ENCODE peak calls at places on chromosomes 3 and 15, in four cellular contexts. R, A, V and C are unnamed samples.

GRCh38 chr3:120894285-120894684 is 13.7 kb upstream of the STXBP5L start:
- DNase-seq in R (no peak), A (peak; percentile 77), V (no peak), C (peak; percentile 68)

GRCh38 chr15:29815000-29815704 is 7.1 kb downstream of the TJP1 start:
- DNase-seq in R (no peak), A (peak; percentile 63), V (no peak), C (peak; percentile 11)

GRCh38 chr15:101242160-101242998 is 9.5 kb downstream of the CHSY1 start:
- DNase-seq in R (no peak), A (no peak), V (no peak), C (no peak)

GRCh38 chr3:14633819-14634424 is 17.6 kb upstream of the CCDC174 start:
- DNase-seq in R (peak; percentile 66), A (peak; percentile 65), V (peak; percentile 80), C (no peak)

GRCh38 chr3:17489139-17489538 is 253.3 kb downstream of the TBC1D5 start:
- DNase-seq in R (no peak), A (peak; percentile 62), V (no peak), C (no peak)

GRCh38 chr15:81101894-81102815 is 31.9 kb upstream of the CFAP161 start:
- DNase-seq in R (no peak), A (no peak), V (no peak), C (no peak)

GRCh38 chr3:187186801-187187421 is 10.4 kb upstream of the RTP1 start:
- DNase-seq in R (no peak), A (peak; percentile 92), V (no peak), C (peak; percentile 11)

GRCh38 chr15:93033434-93034045 is 55.5 kb downstream of the RGMA start:
- DNase-seq in R (no peak), A (no peak), V (no peak), C (no peak)

GRCh38 chr3:186663351-186664118 is 2.3 kb upstream of the HRG start:
- DNase-seq in R (no peak), A (no peak), V (peak; percentile 27), C (no peak)

GRCh38 chr3:111151438-111151837 is 79.8 kb downstream of the NECTIN3 start:
- DNase-seq in R (no peak), A (peak; percentile 94), V (peak; percentile 79), C (no peak)

GRCh38 chr3:10816863-10817253 is 830 bp downstream of the SLC6A11 start:
- DNase-seq in R (no peak), A (peak; percentile 43), V (no peak), C (no peak)

GRCh38 chr3:179027326-179027900 is 44.2 kb downstream of the ZMAT3 start:
- DNase-seq in R (no peak), A (no peak), V (peak; percentile 39), C (no peak)

GRCh38 chr15:63070681-63071129 is 28.2 kb downstream of the TPM1 start:
- DNase-seq in R (no peak), A (no peak), V (no peak), C (no peak)

GRCh38 chr3:100113728-100114412 is 431 bp downstream of the FILIP1L start:
- DNase-seq in R (no peak), A (peak; percentile 44), V (no peak), C (no peak)

GRCh38 chr3:127015282-127016042 is 32.5 kb downstream of the PLXNA1 start:
- DNase-seq in R (no peak), A (no peak), V (peak; percentile 31), C (no peak)

GRCh38 chr3:160885791-160886286 is 129.8 kb downstream of the PPM1L start:
- DNase-seq in R (no peak), A (peak; percentile 45), V (peak; percentile 61), C (no peak)

GRCh38 chr15:74129411-74130088 is 836 bp upstream of the ISLR2 start:
- DNase-seq in R (no peak), A (no peak), V (peak; percentile 74), C (no peak)

GRCh38 chr3:132209860-132210259 is 107.3 kb upstream of the ACP3 start:
- DNase-seq in R (no peak), A (no peak), V (no peak), C (no peak)
- TF ChIP-seq CTCF in R (no peak), A (no peak), V (no peak), C (no peak)

GRCh38 chr3:152834354-152835310 is at the start of gene P2RY1:
- DNase-seq in R (peak; percentile 51), A (peak; percentile 58), V (peak; percentile 88), C (peak; percentile 80)
- H3K27ac ChIP-seq in R (peak within 1 kb of the TSS; percentile 63), A (no peak within 1 kb of the TSS), V (peak within 1 kb of the TSS; percentile 68), C (peak within 1 kb of the TSS; percentile 84)

DNA sequence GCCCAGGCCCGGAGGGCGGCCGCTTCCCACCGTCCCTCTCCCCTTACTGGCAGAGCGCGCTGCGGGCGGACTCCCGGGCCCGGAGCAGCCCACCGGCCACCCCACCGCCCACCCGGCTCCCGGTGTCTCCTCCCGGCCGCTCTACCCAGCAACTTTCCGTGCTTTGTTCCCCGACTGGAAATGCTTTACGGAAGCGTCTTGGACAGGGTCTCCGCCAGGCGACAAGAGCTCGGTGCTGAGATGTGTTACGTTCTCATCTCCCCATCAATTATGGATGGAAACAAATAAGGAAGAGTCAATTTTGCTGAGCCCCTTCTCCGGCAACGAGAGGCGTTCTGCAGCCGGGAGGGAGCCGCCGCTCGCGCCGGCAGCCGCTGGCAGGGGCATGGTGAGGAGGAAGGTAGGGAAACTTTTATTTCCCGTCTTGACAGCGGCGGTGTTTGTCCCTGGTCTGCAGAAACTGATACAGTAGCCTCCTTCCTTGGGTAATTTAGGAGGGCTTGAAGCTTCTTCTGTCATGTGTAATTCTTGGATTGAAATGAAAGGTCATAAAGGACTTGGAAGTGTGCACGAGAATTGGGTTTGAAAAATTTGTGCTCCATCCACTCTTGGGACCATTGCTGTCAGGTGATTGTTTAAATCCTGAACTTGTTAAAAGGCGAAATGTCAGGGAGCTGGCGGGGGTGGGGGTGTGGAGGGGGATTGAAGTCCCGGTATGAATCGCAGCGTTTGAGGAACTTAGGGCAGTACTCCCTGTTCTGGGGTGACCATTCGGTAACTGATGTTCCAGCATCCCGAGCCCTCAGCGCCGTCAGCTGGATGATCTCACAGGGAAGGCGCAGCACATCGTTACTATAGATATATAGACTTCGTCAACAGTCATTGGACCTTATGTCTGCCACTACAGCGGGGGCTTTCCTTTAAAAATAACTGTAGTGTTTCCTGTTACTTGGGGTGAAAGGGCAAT is 1.5 kb downstream of the SEMA6D start:
- DNase-seq in R (no peak), A (peak; percentile 4), V (peak; percentile 40), C (peak; percentile 23)
- H3K4me3 ChIP-seq in R (peak overlapping the region; percentile 38), A (peak overlapping the region; percentile 82), V (peak overlapping the region; percentile 80), C (peak overlapping the region; percentile 49)

DNA sequence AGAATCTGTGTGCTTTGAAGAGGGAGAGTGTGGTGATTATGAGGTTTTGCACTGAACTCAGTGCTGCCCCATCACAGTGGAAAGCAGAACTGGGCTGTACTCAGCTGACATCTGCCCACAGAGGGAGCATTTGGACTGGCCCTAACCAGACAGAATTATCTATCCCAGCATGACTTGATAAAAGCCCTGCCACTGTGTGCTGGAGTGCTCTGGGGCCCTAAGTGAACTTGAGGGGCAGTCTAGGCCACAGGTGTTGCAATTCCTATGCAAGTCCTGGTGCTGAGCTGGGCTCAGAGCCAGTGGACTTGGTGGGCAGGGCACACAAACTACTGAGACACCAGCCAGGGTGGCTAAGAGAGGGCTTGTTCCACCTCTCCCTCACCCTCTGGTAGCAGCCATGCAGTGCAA is 269.2 kb upstream of the CTNNB1 start:
- DNase-seq in R (no peak), A (no peak), V (no peak), C (no peak)
- TF ChIP-seq CTCF in R (no peak), A (no peak), V (no peak), C (no peak)